ENCODE peak calls at places on chromosomes 11 and 22, in nine cellular contexts. One of them, this sample, is unnamed.

GRCh38 chr11:116311141-116311540 is 461.6 kb downstream of the BUD13 start:
- DNase-seq in pancreas: no peak
- DNase-seq in cardiac muscle cell: no peak
- DNase-seq in Caco-2: no peak
- DNase-seq in fibroblast of the aortic adventitia: no peak
- DNase-seq in RWPE1: no peak
- DNase-seq in bronchial epithelial cell: no peak
- DNase-seq in neural progenitor cell: no peak
- DNase-seq in AG09319: no peak
- DNase-seq in this sample: no peak

GRCh38 chr11:45180158-45180887 is 33.9 kb downstream of the PRDM11 start:
- DNase-seq in pancreas: peak; percentile 67
- DNase-seq in cardiac muscle cell: peak; percentile 52
- DNase-seq in Caco-2: peak; percentile 79
- DNase-seq in fibroblast of the aortic adventitia: no peak
- DNase-seq in RWPE1: peak; percentile 78
- DNase-seq in bronchial epithelial cell: peak; percentile 25
- DNase-seq in neural progenitor cell: peak; percentile 81
- DNase-seq in AG09319: no peak
- DNase-seq in this sample: peak; percentile 81

GRCh38 chr11:92324890-92325289 is 100.3 kb downstream of the FAT3 start:
- DNase-seq in pancreas: no peak
- DNase-seq in cardiac muscle cell: no peak
- DNase-seq in Caco-2: no peak
- DNase-seq in fibroblast of the aortic adventitia: no peak
- DNase-seq in RWPE1: no peak
- DNase-seq in bronchial epithelial cell: no peak
- DNase-seq in neural progenitor cell: no peak
- DNase-seq in AG09319: no peak
- DNase-seq in this sample: no peak

GRCh38 chr11:75350743-75351540 is 519 bp downstream of the ARRB1 start:
- DNase-seq in pancreas: peak; percentile 76
- DNase-seq in cardiac muscle cell: peak; percentile 24
- DNase-seq in Caco-2: peak; percentile 57
- DNase-seq in fibroblast of the aortic adventitia: peak; percentile 40
- DNase-seq in RWPE1: no peak
- DNase-seq in bronchial epithelial cell: peak; percentile 23
- DNase-seq in neural progenitor cell: peak; percentile 52
- DNase-seq in AG09319: no peak
- DNase-seq in this sample: no peak

GRCh38 chr22:37544955-37545702 is 15.2 kb upstream of the CDC42EP1 start:
- DNase-seq in pancreas: peak; percentile 88
- DNase-seq in cardiac muscle cell: peak; percentile 84
- DNase-seq in Caco-2: peak; percentile 84
- DNase-seq in fibroblast of the aortic adventitia: peak; percentile 70
- DNase-seq in RWPE1: no peak
- DNase-seq in bronchial epithelial cell: peak; percentile 71
- DNase-seq in neural progenitor cell: peak; percentile 83
- DNase-seq in AG09319: no peak
- DNase-seq in this sample: peak; percentile 89

GRCh38 chr11:69231466-69232018 is 62.4 kb upstream of the MYEOV start:
- DNase-seq in pancreas: no peak
- DNase-seq in cardiac muscle cell: no peak
- DNase-seq in Caco-2: no peak
- DNase-seq in fibroblast of the aortic adventitia: no peak
- DNase-seq in RWPE1: no peak
- DNase-seq in bronchial epithelial cell: no peak
- DNase-seq in neural progenitor cell: no peak
- DNase-seq in AG09319: no peak
- DNase-seq in this sample: no peak

GRCh38 chr11:46247664-46248063 is 29.8 kb upstream of the CREB3L1 start:
- DNase-seq in pancreas: peak; percentile 85
- DNase-seq in cardiac muscle cell: peak; percentile 47
- DNase-seq in Caco-2: peak; percentile 83
- DNase-seq in fibroblast of the aortic adventitia: peak; percentile 38
- DNase-seq in RWPE1: peak; percentile 55
- DNase-seq in bronchial epithelial cell: peak; percentile 71
- DNase-seq in neural progenitor cell: peak; percentile 82
- DNase-seq in AG09319: no peak
- DNase-seq in this sample: peak; percentile 70

GRCh38 chr11:94946812-94947211 is 26.5 kb downstream of the CWC15 start:
- DNase-seq in pancreas: no peak
- DNase-seq in cardiac muscle cell: no peak
- DNase-seq in Caco-2: no peak
- DNase-seq in fibroblast of the aortic adventitia: no peak
- DNase-seq in RWPE1: no peak
- DNase-seq in bronchial epithelial cell: no peak
- DNase-seq in neural progenitor cell: no peak
- DNase-seq in AG09319: no peak
- DNase-seq in this sample: no peak

GRCh38 chr11:17927643-17928343 is 85.1 kb downstream of the SERGEF start:
- DNase-seq in pancreas: no peak
- DNase-seq in cardiac muscle cell: peak; percentile 40
- DNase-seq in Caco-2: no peak
- DNase-seq in fibroblast of the aortic adventitia: peak; percentile 72
- DNase-seq in RWPE1: no peak
- DNase-seq in bronchial epithelial cell: no peak
- DNase-seq in neural progenitor cell: no peak
- DNase-seq in AG09319: peak; percentile 89
- DNase-seq in this sample: no peak

GRCh38 chr11:3049430-3050243 is 7.6 kb downstream of the CARS1 start:
- DNase-seq in pancreas: peak; percentile 68
- DNase-seq in cardiac muscle cell: peak; percentile 97
- DNase-seq in Caco-2: no peak
- DNase-seq in fibroblast of the aortic adventitia: peak; percentile 94
- DNase-seq in RWPE1: peak; percentile 91
- DNase-seq in bronchial epithelial cell: peak; percentile 82
- DNase-seq in neural progenitor cell: no peak
- DNase-seq in AG09319: peak; percentile 91
- DNase-seq in this sample: peak; percentile 75

GRCh38 chr22:31055322-31056159 is 25.6 kb upstream of the SMTN start:
- DNase-seq in pancreas: peak; percentile 90
- DNase-seq in cardiac muscle cell: peak; percentile 99
- DNase-seq in Caco-2: peak; percentile 93
- DNase-seq in fibroblast of the aortic adventitia: peak; percentile 97
- DNase-seq in RWPE1: peak; percentile 92
- DNase-seq in bronchial epithelial cell: peak; percentile 99
- DNase-seq in neural progenitor cell: peak; percentile 60
- DNase-seq in AG09319: peak; percentile 85
- DNase-seq in this sample: peak; percentile 91

GRCh38 chr11:75014129-75014528 is 25.4 kb downstream of the NEU3 start:
- DNase-seq in pancreas: no peak
- DNase-seq in cardiac muscle cell: peak; percentile 79
- DNase-seq in Caco-2: no peak
- DNase-seq in fibroblast of the aortic adventitia: peak; percentile 79
- DNase-seq in RWPE1: peak; percentile 46
- DNase-seq in bronchial epithelial cell: peak; percentile 62
- DNase-seq in neural progenitor cell: no peak
- DNase-seq in AG09319: peak; percentile 24
- DNase-seq in this sample: no peak

GRCh38 chr22:25367756-25368155 is 148.3 kb downstream of the CRYBB2 start:
- DNase-seq in pancreas: no peak
- DNase-seq in cardiac muscle cell: no peak
- DNase-seq in Caco-2: no peak
- DNase-seq in fibroblast of the aortic adventitia: no peak
- DNase-seq in RWPE1: no peak
- DNase-seq in bronchial epithelial cell: no peak
- DNase-seq in neural progenitor cell: no peak
- DNase-seq in AG09319: no peak
- DNase-seq in this sample: no peak

GRCh38 chr11:490186-490929 is 16.7 kb downstream of the RNH1 start:
- DNase-seq in pancreas: no peak
- DNase-seq in cardiac muscle cell: no peak
- DNase-seq in Caco-2: no peak
- DNase-seq in fibroblast of the aortic adventitia: no peak
- DNase-seq in RWPE1: no peak
- DNase-seq in bronchial epithelial cell: no peak
- DNase-seq in neural progenitor cell: no peak
- DNase-seq in AG09319: no peak
- DNase-seq in this sample: no peak

GRCh38 chr11:72579816-72580647 is 94.2 kb downstream of the PDE2A start:
- DNase-seq in pancreas: no peak
- DNase-seq in cardiac muscle cell: no peak
- DNase-seq in Caco-2: no peak
- DNase-seq in fibroblast of the aortic adventitia: no peak
- DNase-seq in RWPE1: no peak
- DNase-seq in bronchial epithelial cell: no peak
- DNase-seq in neural progenitor cell: no peak
- DNase-seq in AG09319: no peak
- DNase-seq in this sample: no peak

GRCh38 chr11:58923300-58923788 is 15.9 kb upstream of the GLYATL1 start:
- DNase-seq in pancreas: no peak
- DNase-seq in cardiac muscle cell: peak; percentile 27
- DNase-seq in Caco-2: no peak
- DNase-seq in fibroblast of the aortic adventitia: peak; percentile 56
- DNase-seq in RWPE1: no peak
- DNase-seq in bronchial epithelial cell: peak; percentile 91
- DNase-seq in neural progenitor cell: peak; percentile 70
- DNase-seq in AG09319: no peak
- DNase-seq in this sample: no peak

GRCh38 chr11:86676533-86677154 is 4.2 kb upstream of the ME3 start:
- DNase-seq in pancreas: no peak
- DNase-seq in cardiac muscle cell: peak; percentile 27
- DNase-seq in Caco-2: peak; percentile 69
- DNase-seq in fibroblast of the aortic adventitia: no peak
- DNase-seq in RWPE1: no peak
- DNase-seq in bronchial epithelial cell: no peak
- DNase-seq in neural progenitor cell: peak; percentile 82
- DNase-seq in AG09319: no peak
- DNase-seq in this sample: no peak

GRCh38 chr11:109697140-109697843 is 275.3 kb downstream of the C11orf87 start:
- DNase-seq in pancreas: no peak
- DNase-seq in cardiac muscle cell: peak; percentile 79
- DNase-seq in Caco-2: peak; percentile 61
- DNase-seq in fibroblast of the aortic adventitia: peak; percentile 68
- DNase-seq in RWPE1: peak; percentile 13
- DNase-seq in bronchial epithelial cell: peak; percentile 76
- DNase-seq in neural progenitor cell: peak; percentile 77
- DNase-seq in AG09319: peak; percentile 1
- DNase-seq in this sample: no peak

GRCh38 chr11:130839950-130840666 is 76.2 kb downstream of the SNX19 start:
- DNase-seq in pancreas: no peak
- DNase-seq in cardiac muscle cell: peak; percentile 79
- DNase-seq in Caco-2: no peak
- DNase-seq in fibroblast of the aortic adventitia: peak; percentile 93
- DNase-seq in RWPE1: no peak
- DNase-seq in bronchial epithelial cell: no peak
- DNase-seq in neural progenitor cell: no peak
- DNase-seq in AG09319: no peak
- DNase-seq in this sample: no peak

GRCh38 chr11:10694481-10695239 is 1.1 kb upstream of the IRAG1 start:
- DNase-seq in pancreas: no peak
- DNase-seq in cardiac muscle cell: peak; percentile 13
- DNase-seq in Caco-2: no peak
- DNase-seq in fibroblast of the aortic adventitia: peak; percentile 69
- DNase-seq in RWPE1: no peak
- DNase-seq in bronchial epithelial cell: no peak
- DNase-seq in neural progenitor cell: no peak
- DNase-seq in AG09319: no peak
- DNase-seq in this sample: no peak
- TF ChIP-seq CTCF in pancreas: no peak
- TF ChIP-seq CTCF in cardiac muscle cell: no peak
- TF ChIP-seq CTCF in Caco-2: no peak
- TF ChIP-seq CTCF in fibroblast of the aortic adventitia: peak; percentile 0
- TF ChIP-seq CTCF in RWPE1: no peak
- TF ChIP-seq CTCF in bronchial epithelial cell: no peak
- TF ChIP-seq CTCF in neural progenitor cell: no peak
- TF ChIP-seq CTCF in AG09319: no peak
- TF ChIP-seq CTCF in this sample: no peak

DNA sequence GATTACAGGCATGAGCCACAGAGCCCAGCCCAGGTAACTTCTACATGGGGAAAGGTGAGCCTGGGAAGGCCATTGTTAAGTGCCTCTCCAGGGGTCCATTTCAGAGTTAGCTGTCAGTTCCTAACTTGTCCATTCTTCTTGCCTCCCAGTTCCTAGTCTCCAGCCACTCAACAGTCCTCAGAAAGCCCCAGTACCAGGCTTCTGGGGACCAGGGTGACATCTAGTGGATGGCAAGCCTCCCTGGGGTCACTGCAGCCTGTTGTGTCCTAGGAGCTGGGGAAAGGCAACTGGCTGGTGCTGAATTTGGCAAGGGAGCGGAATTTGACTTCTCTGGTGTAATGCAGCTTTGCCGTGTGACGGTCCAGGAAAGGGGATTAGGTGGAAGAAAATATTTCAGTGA is 2.1 kb downstream of the LGALS12 start:
- DNase-seq in pancreas: peak; percentile 78
- DNase-seq in cardiac muscle cell: peak; percentile 65
- DNase-seq in Caco-2: peak; percentile 82
- DNase-seq in fibroblast of the aortic adventitia: no peak
- DNase-seq in RWPE1: no peak
- DNase-seq in bronchial epithelial cell: no peak
- DNase-seq in neural progenitor cell: peak; percentile 71
- DNase-seq in AG09319: no peak
- DNase-seq in this sample: peak; percentile 72
- TF ChIP-seq CTCF in pancreas: peak; percentile 36
- TF ChIP-seq CTCF in cardiac muscle cell: peak; percentile 48
- TF ChIP-seq CTCF in Caco-2: peak; percentile 62
- TF ChIP-seq CTCF in fibroblast of the aortic adventitia: no peak
- TF ChIP-seq CTCF in RWPE1: no peak
- TF ChIP-seq CTCF in bronchial epithelial cell: peak; percentile 24
- TF ChIP-seq CTCF in neural progenitor cell: peak; percentile 63
- TF ChIP-seq CTCF in AG09319: peak; percentile 27
- TF ChIP-seq CTCF in this sample: peak; percentile 14

GRCh38 chr22:49734390-49734789 is 93.3 kb downstream of the BRD1 start:
- DNase-seq in pancreas: no peak
- DNase-seq in cardiac muscle cell: no peak
- DNase-seq in Caco-2: no peak
- DNase-seq in fibroblast of the aortic adventitia: no peak
- DNase-seq in RWPE1: no peak
- DNase-seq in bronchial epithelial cell: no peak
- DNase-seq in neural progenitor cell: no peak
- DNase-seq in AG09319: no peak
- DNase-seq in this sample: no peak
- TF ChIP-seq CTCF in pancreas: no peak
- TF ChIP-seq CTCF in cardiac muscle cell: no peak
- TF ChIP-seq CTCF in Caco-2: no peak
- TF ChIP-seq CTCF in fibroblast of the aortic adventitia: no peak
- TF ChIP-seq CTCF in RWPE1: no peak
- TF ChIP-seq CTCF in bronchial epithelial cell: no peak
- TF ChIP-seq CTCF in neural progenitor cell: no peak
- TF ChIP-seq CTCF in AG09319: no peak
- TF ChIP-seq CTCF in this sample: no peak

DNA sequence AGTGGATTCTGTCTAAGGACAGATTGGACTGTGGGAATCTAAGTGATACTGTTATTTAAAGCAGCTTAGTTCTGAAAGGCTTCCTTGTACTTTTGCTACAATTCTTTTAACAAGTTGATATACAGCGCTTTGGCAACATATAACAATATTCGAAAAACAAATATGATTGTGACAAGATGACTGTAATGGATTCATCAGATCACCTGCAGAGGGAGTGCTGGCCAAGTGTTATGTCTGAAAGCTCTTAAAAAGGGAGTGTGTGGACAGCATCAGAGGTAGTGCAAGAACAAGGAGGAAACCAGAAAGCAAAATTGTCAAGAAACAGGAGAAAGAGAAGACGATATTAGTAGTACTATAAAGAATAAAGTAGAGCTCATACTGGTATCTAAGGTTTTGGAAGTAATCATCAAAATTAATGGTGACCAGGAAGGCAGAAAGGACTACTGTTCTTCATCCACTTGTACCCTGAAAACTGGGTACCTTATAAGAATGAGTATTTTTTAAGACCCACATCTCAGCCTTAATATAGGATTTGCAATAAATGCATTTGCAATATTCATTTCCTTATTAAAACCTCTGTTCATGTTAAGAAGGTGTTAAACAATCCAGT is 1112.0 kb upstream of the CCDC90B start:
- DNase-seq in pancreas: no peak
- DNase-seq in cardiac muscle cell: peak; percentile 51
- DNase-seq in Caco-2: peak; percentile 43
- DNase-seq in fibroblast of the aortic adventitia: peak; percentile 76
- DNase-seq in RWPE1: peak; percentile 4
- DNase-seq in bronchial epithelial cell: peak; percentile 13
- DNase-seq in neural progenitor cell: peak; percentile 47
- DNase-seq in AG09319: no peak
- DNase-seq in this sample: peak; percentile 7
- TF ChIP-seq CTCF in pancreas: peak; percentile 11
- TF ChIP-seq CTCF in cardiac muscle cell: peak; percentile 49
- TF ChIP-seq CTCF in Caco-2: peak; percentile 71
- TF ChIP-seq CTCF in fibroblast of the aortic adventitia: peak; percentile 71
- TF ChIP-seq CTCF in RWPE1: no peak
- TF ChIP-seq CTCF in bronchial epithelial cell: peak; percentile 25
- TF ChIP-seq CTCF in neural progenitor cell: peak; percentile 73
- TF ChIP-seq CTCF in AG09319: peak; percentile 43
- TF ChIP-seq CTCF in this sample: no peak